ENCODE peak calls at places on chromosomes 7 and 10, in four cellular contexts. P is upper lobe of left lung, W is neural progenitor cell, D is mammary epithelial cell. L is an unnamed sample. For H3K27me3, the result is how much of the 10 kb centered on the place peaks cover.

GRCh38 chr7:5695037-5695708 is 86.3 kb downstream of the RNF216 start:
- DNase-seq in P (peak), D (peak), W (no peak), L (no peak)

GRCh38 chr7:63080831-63081230 is 917.8 kb upstream of the ZNF722 start:
- DNase-seq in D (no peak), W (no peak), P (no peak), L (no peak)

GRCh38 chr10:29895436-29895835 is 163.9 kb downstream of the JCAD start:
- DNase-seq in W (peak), D (peak), P (no peak), L (no peak)

GRCh38 chr7:129574487-129574886 is 37.0 kb upstream of the NRF1 start:
- DNase-seq in W (no peak), P (no peak), D (peak), L (peak)

GRCh38 chr10:107487284-107487683 is 322.8 kb upstream of the SORCS1 start:
- DNase-seq in P (no peak), W (no peak), D (peak), L (peak)

GRCh38 chr10:77004917-77005564 is 632.6 kb downstream of the KCNMA1 start:
- DNase-seq in D (peak), W (peak), P (no peak), L (peak)

GRCh38 chr7:69211739-69212138 is 386.5 kb upstream of the AUTS2 start:
- DNase-seq in P (no peak), D (no peak), W (peak), L (no peak)

GRCh38 chr7:64558323-64558705 is 4.6 kb downstream of the ZNF680 start:
- DNase-seq in D (no peak), P (no peak), W (no peak), L (no peak)

GRCh38 chr10:124842721-124843120 is 41.1 kb downstream of the ABRAXAS2 start:
- DNase-seq in W (no peak), P (no peak), D (no peak), L (no peak)

GRCh38 chr10:31912898-31913847 is 15.5 kb downstream of the ARHGAP12 start:
- DNase-seq in W (no peak), D (no peak), P (no peak), L (peak)

GRCh38 chr7:32616625-32617024 is 121.3 kb downstream of the AVL9 start:
- DNase-seq in W (no peak), P (no peak), D (peak), L (peak)

GRCh38 chr10:18222870-18223269 is 82.6 kb downstream of the CACNB2 start:
- DNase-seq in W (no peak), D (no peak), P (no peak), L (no peak)

GRCh38 chr7:45052011-45052410 is 36.8 kb downstream of the NACAD start:
- DNase-seq in P (peak), W (no peak), D (no peak), L (no peak)

GRCh38 chr7:151873402-151873965 is 3.4 kb downstream of the PRKAG2 start:
- DNase-seq in W (no peak), D (no peak), P (no peak), L (no peak)

GRCh38 chr10:132520147-132520811 is 17.3 kb upstream of the INPP5A start:
- DNase-seq in P (peak), D (no peak), W (no peak), L (no peak)

GRCh38 chr7:49788455-49789059 is 15.1 kb downstream of the VWC2 start:
- DNase-seq in D (no peak), P (no peak), W (no peak), L (no peak)

GRCh38 chr7:28999421-28999820 is 41.3 kb upstream of the TRIL start:
- DNase-seq in P (no peak), D (no peak), W (no peak), L (peak)

GRCh38 chr10:44201011-44201410 is 183.9 kb downstream of the CXCL12 start:
- DNase-seq in P (no peak), W (no peak), D (no peak), L (no peak)

GRCh38 chr10:44198780-44199097 is 186.2 kb downstream of the CXCL12 start:
- DNase-seq in W (no peak), P (no peak), D (no peak), L (no peak)

GRCh38 chr10:44199267-44199666 is 185.6 kb downstream of the CXCL12 start:
- DNase-seq in W (no peak), P (no peak), D (no peak), L (no peak)

GRCh38 chr10:44201656-44202055 is 183.2 kb downstream of the CXCL12 start:
- DNase-seq in P (no peak), D (no peak), W (no peak), L (no peak)

DNA sequence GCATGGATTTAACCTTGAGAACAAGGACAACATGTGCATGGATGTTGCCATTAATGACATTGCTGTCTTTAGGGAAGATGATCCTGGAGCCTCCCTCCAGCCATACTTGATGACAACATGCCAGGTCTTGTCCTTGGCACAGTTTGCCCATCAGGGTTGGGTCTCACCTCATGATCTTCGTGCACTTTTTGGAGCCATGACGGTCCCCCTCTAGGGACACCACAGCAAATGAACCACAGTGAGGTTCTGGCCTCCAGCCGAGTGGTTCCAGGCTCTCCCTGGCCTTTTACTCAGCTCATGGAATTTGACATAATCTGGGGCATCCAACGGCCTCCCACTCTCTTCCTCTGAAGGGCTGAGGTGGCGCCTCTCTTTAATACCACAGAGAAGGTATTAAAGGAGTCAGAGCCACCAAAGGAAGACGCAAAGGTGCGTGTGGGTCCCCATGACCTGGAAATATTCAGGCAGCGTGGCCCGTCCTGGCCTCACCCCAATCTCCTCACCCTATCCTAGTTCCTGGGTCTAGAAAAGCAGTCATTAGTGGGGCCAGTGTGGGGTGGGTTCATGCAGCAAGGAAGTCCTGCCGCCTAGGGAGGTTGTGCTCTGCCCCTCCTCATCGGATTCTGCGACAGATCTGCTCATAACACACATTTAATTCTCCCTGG is 184.8 kb downstream of the CXCL12 start:
- DNase-seq in P (no peak), D (no peak), W (no peak), L (no peak)
- H3K27me3 ChIP-seq in P (under half), D (under half), W (under half), L (under half)

DNA sequence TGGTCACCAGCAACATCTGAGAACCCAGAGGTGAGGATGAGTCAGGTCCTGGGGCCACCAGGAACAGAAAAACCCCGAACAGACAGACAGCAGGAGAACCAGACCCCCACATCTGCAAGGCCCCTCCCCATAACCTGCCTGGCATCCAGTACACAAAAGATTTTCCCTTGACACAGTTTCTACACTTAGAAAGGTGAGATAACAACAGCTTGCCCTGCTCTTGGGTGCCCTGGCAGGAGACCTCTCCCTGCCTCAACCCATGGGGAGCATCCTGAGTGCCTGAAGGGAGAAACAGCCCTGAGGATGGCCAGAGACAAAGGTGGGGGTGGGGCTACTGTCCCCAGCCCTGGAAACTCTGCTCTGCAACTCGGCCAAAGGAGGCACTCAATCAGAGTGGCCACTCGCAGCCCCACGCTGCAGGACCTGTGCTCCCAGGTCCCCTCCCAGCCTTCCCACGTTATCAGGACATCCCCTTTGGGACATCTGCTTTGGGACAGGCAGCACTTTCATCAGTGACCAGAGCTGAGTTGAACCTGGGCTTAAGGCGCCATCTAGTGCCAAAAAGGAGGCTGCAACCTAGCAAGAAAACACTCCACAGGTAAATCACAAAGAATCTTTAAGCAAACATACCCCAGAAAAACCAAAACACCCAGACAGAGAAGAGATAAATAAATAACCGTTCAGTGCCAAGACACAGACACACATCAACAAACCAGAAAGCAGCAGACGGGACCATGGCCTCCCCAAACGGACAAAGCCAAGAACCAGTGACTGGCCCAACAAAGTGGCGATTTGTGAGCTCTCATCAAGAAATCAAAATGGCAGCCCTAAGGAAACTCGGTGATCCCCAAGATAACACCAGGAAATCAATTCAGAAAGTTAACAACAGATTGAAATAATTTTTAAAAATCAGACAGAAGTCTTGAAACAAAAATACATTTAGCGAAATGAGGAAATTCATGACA is 233.7 kb downstream of the PTPRN2 start:
- DNase-seq in D (no peak), P (peak), W (peak), L (peak)
- TF ChIP-seq CTCF in D (peak), P (peak), W (peak), L (peak)

GRCh38 chr7:26006421-26006820 is 145.6 kb upstream of the NFE2L3 start:
- DNase-seq in W (no peak), D (no peak), P (no peak), L (no peak)

GRCh38 chr7:26001662-26002244 is 150.2 kb upstream of the NFE2L3 start:
- DNase-seq in P (no peak), D (no peak), W (no peak), L (no peak)

GRCh38 chr7:26007510-26007909 is 144.5 kb upstream of the NFE2L3 start:
- DNase-seq in W (no peak), P (no peak), D (no peak), L (no peak)

GRCh38 chr7:26008428-26008827 is 143.6 kb upstream of the NFE2L3 start:
- DNase-seq in D (no peak), P (no peak), W (no peak), L (no peak)

DNA sequence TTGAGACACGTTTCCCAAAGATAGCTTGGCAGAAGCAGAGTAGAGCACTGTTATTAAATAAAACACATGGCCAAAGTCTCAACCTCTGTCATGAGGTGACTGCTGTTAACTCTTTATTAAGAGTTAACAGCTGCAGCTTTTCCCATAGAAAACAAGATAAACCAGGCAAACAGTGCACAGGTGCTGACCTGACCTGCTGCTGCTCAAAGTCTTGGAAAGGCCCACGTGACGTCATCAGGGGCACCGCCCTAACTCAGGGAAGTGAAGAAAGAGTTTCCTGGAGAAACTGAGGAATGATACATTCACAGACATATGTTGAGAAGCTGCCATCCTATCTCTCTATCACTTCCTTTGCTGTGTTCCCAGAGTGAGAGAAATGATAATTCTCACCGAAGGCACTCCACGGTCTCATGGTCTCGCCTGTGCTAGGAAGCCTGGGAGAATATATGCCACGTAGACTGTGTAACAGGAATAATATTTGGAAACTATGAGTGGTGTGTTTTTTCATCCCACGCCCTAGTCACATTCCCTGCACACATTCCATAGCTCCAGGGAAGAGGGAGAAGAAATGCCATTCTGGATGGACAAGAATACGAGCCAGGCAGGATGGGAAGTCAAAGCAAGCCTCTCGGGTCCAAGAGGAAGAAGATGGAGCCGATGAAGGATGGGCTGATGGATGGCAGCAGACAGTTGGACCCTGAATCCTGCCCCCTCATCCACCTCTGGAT is 146.2 kb upstream of the NFE2L3 start:
- DNase-seq in D (peak), W (no peak), P (no peak), L (peak)
- H3K27me3 ChIP-seq in D (under half), W (under half), P (under half), L (under half)

GRCh38 chr7:92528188-92528957 is at the start of the genes PEX1 and RBM48:
- DNase-seq in W (peak), D (peak), P (peak), L (peak)
- TF ChIP-seq CTCF in W (peak), D (peak), P (peak), L (peak)

GRCh38 chr10:104300736-104301292 is 31.8 kb downstream of the GSTO2 start:
- DNase-seq in P (no peak), D (peak), W (no peak), L (peak)
- H3K27me3 ChIP-seq in P (under half), D (under half), W (under half), L (under half)

GRCh38 chr7:1368682-1369571 is 90.3 kb downstream of the MICALL2 start:
- DNase-seq in W (peak), D (no peak), P (no peak), L (no peak)
- TF ChIP-seq CTCF in W (peak), D (no peak), P (no peak), L (peak)

L was measured in bronchial epithelial cell.